ENCODE peak calls at places on chromosome 1, in ten cellular contexts. Q is psoas muscle; D is MM.1S; O is breast epithelium; L is endothelial cell of umbilical vein; W is CD8-positive, alpha-beta T cell; Z is A549; X is neural progenitor cell; U is colonic mucosa; T is heart right ventricle. Y is an unnamed sample.

GRCh38 chr1:243693764-243694163 is 156.3 kb downstream of the AKT3 start:
- DNase-seq in Q (no peak), D (no peak), U (no peak), X (no peak), Z (no peak), W (no peak), L (no peak), T (no peak), O (no peak), Y (no peak)

GRCh38 chr1:23393706-23394105 is 24.1 kb upstream of the ZNF436 start:
- DNase-seq in U (no peak), O (peak; percentile 31), Q (peak; percentile 75), W (no peak), T (peak; percentile 59), Z (no peak), D (no peak), X (no peak), L (peak; percentile 25), Y (peak; percentile 89)

GRCh38 chr1:147892731-147893214 is 9.8 kb upstream of the GJA8 start:
- DNase-seq in U (peak; percentile 28), L (peak; percentile 59), T (peak; percentile 21), O (no peak), X (peak; percentile 63), D (peak; percentile 64), W (peak; percentile 22), Q (no peak), Z (peak; percentile 57), Y (peak; percentile 47)

GRCh38 chr1:9842781-9843575 is 19.2 kb upstream of the CLSTN1 start:
- DNase-seq in Z (no peak), O (no peak), D (no peak), W (no peak), T (no peak), L (no peak), U (peak; percentile 87), X (no peak), Q (no peak), Y (no peak)

GRCh38 chr1:180507826-180508724 is 5.7 kb upstream of the ACBD6 start:
- DNase-seq in D (no peak), O (no peak), Z (peak; percentile 46), Q (no peak), U (no peak), W (no peak), X (no peak), L (peak; percentile 94), T (no peak), Y (no peak)

GRCh38 chr1:181504294-181505115 is 21.2 kb downstream of the CACNA1E start:
- DNase-seq in T (no peak), L (no peak), Z (peak; percentile 51), O (no peak), D (peak; percentile 76), U (no peak), X (peak; percentile 84), Q (no peak), W (no peak), Y (no peak)

GRCh38 chr1:211198111-211198510 is 61.1 kb upstream of the RCOR3 start:
- DNase-seq in U (no peak), W (no peak), O (no peak), X (no peak), T (no peak), Q (no peak), D (no peak), L (no peak), Z (peak; percentile 41), Y (no peak)

GRCh38 chr1:47844556-47844950 is 152.6 kb downstream of the TRABD2B start:
- DNase-seq in L (no peak), D (no peak), T (no peak), U (no peak), O (no peak), X (no peak), Q (no peak), W (no peak), Z (no peak), Y (no peak)

GRCh38 chr1:174800221-174800791 is 199.4 kb upstream of the CACYBP start:
- DNase-seq in Q (no peak), W (peak; percentile 6), O (no peak), L (no peak), T (no peak), D (no peak), Z (no peak), X (peak; percentile 23), U (peak; percentile 17), Y (peak; percentile 25)

GRCh38 chr1:233647083-233647482 is 33.2 kb downstream of the KCNK1 start:
- DNase-seq in D (no peak), Z (no peak), X (no peak), T (no peak), L (no peak), W (no peak), O (no peak), Q (no peak), U (no peak), Y (no peak)

GRCh38 chr1:226632169-226632884 is 83.8 kb downstream of the STUM start:
- DNase-seq in Q (peak; percentile 63), X (no peak), Z (no peak), T (no peak), L (no peak), D (no peak), O (no peak), W (no peak), U (no peak), Y (no peak)

DNA sequence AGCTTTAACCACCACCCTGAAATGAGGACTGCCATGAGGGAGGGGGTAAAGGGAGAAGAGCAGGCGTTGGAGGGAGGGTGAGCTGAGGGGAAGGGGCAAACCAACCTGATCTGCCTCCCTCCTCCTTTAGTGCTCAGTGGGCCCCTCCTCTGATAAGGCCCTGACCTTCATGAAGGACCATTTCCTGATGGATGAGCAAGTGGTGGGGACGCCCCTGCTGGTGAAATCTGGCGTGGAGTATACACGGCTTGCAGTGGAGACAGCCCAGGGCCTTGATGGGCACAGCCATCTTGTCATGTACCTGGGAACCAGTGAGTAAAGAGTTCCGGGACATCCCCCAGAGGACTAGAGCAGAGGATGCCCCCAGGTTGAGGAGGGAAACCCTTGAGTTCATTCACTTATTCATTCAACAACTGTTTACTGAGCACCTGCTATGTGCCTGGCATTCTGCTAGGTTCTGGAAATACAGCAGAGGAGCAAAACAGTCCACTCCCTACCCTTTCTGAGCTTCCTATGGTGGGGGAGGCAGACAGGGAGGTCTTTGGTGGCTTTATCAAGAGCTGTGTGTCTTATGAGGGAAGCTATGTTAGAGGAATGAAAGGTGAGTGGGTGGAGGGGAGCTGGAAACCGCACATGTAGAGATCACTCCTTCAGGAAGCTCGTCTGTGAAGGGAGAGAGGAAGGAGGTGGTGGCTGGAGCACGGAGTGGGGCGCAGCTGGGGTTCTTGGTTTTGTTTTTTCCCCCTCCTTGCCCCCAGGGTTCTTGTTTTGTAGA is 19.5 kb downstream of the SEMA4A start:
- DNase-seq in D (no peak), U (no peak), Q (no peak), O (no peak), W (no peak), L (no peak), X (no peak), Z (peak; percentile 32), T (no peak), Y (no peak)
- TF ChIP-seq CTCF in D (no peak), U (no peak), Q (no peak), O (no peak), W (no peak), L (no peak), X (no peak), Z (no peak), T (no peak), Y (no peak)

DNA sequence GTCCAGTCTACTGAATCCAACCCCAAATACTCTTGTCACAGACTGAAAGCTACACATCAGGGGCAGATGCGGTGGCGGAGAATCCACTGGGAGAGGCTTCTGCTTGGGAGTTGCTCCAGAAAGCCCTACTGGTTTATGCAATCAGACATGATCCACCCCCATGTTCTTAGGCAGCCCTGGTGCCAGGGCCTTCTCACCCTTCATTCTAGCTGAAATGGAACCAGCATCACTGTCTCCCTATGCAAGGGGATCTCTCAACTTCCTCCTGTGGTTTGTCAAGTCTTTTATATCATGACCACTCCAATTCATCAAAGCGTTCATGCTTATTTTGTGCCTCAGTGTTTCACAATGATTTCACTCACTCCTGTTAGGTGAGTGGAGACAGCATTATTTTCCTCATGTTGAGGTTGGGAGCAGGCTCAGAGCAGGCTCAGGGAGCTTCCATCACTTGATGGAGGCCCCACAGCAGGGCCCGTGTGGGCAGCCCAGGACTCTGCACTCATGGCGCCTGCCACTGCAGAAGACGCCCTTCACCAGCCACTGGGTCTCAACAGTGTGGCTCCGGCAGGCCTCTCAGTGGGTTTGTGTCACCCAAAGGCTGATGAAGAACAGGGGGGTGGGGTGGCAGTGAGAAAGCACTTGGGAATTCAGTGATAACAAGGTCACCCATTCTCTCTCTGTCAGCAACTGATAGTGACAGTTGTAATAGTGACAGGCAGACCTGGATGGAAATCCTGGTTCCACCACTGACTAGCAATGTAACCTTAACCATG is 67.1 kb downstream of the CD58 start:
- DNase-seq in O (no peak), U (no peak), T (no peak), X (no peak), Z (no peak), D (no peak), Q (no peak), W (peak; percentile 28), L (no peak), Y (no peak)
- H3K4me1 ChIP-seq in O (no peaks in the 10 kb centered on the region), U (no peaks in the 10 kb centered on the region), T (peaks cover 43% of the 10 kb centered on the region), X (peaks cover 3% of the 10 kb centered on the region), Z (peaks cover 50% of the 10 kb centered on the region), D (peaks cover 44% of the 10 kb centered on the region), Q (no peaks in the 10 kb centered on the region), W (peaks cover 26% of the 10 kb centered on the region), L (peaks cover 16% of the 10 kb centered on the region), Y (peaks cover 2% of the 10 kb centered on the region)

GRCh38 chr1:4937876-4938534 is 283.6 kb downstream of the AJAP1 start:
- DNase-seq in U (no peak), Q (no peak), Z (no peak), W (no peak), T (no peak), L (no peak), O (no peak), X (no peak), D (peak; percentile 63), Y (no peak)
- H3K9me3 ChIP-seq in U (no peaks in the 10 kb centered on the region), Q (no peaks in the 10 kb centered on the region), Z (no peaks in the 10 kb centered on the region), W (no peaks in the 10 kb centered on the region), T (no peaks in the 10 kb centered on the region), L (peaks cover 9% of the 10 kb centered on the region), O (no peaks in the 10 kb centered on the region), X (no peaks in the 10 kb centered on the region), D (no peaks in the 10 kb centered on the region), Y (no peaks in the 10 kb centered on the region)

GRCh38 chr1:201226859-201227488 is 36.4 kb downstream of the IGFN1 start:
- DNase-seq in Q (no peak), L (no peak), Z (no peak), U (peak; percentile 10), O (no peak), W (no peak), D (no peak), X (no peak), T (no peak), Y (peak; percentile 24)

GRCh38 chr1:201229771-201230635 is 39.4 kb downstream of the IGFN1 start:
- DNase-seq in W (peak; percentile 1), U (no peak), X (no peak), Q (no peak), O (no peak), L (no peak), D (no peak), Z (no peak), T (no peak), Y (no peak)

GRCh38 chr1:201226178-201226514 is 35.5 kb downstream of the IGFN1 start:
- DNase-seq in X (no peak), Q (no peak), O (no peak), W (no peak), T (no peak), Z (no peak), D (no peak), L (no peak), U (no peak), Y (no peak)

GRCh38 chr1:201229095-201229494 is 38.5 kb downstream of the IGFN1 start:
- DNase-seq in Q (no peak), O (no peak), W (no peak), D (no peak), T (no peak), X (no peak), U (peak; percentile 14), Z (no peak), L (no peak), Y (no peak)

GRCh38 chr1:201228011-201228983 is 37.7 kb downstream of the IGFN1 start:
- DNase-seq in L (no peak), T (no peak), D (no peak), X (no peak), Z (no peak), U (peak; percentile 14), Q (no peak), W (no peak), O (no peak), Y (no peak)
- TF ChIP-seq CTCF in L (no peak), T (no peak), D (no peak), X (no peak), Z (no peak), U (no peak), Q (no peak), W (no peak), O (no peak), Y (no peak)